ENCODE peak calls at places on chromosome 18, in seven cellular contexts. W is brain microvascular endothelial cell, P is GM13977, Y is cardiac muscle cell, G is esophagus squamous epithelium, R is Right ventricle myocardium inferior, O is cardiac fibroblast. M is an unnamed sample.

GRCh38 chr18:75205760-75206109 is 3.2 kb downstream of the PTGR3 start:
- DNase-seq in W (no peak), P (no peak), Y (no peak), G (no peak), R (no peak), O (no peak), M (no peak)

GRCh38 chr18:45588831-45589558 is 26.3 kb upstream of the SLC14A2 start:
- DNase-seq in W (no peak), P (no peak), Y (no peak), G (no peak), R (no peak), O (peak; percentile 36), M (no peak)

GRCh38 chr18:49467599-49467998 is 7.2 kb upstream of the DYM start:
- DNase-seq in W (no peak), P (no peak), Y (no peak), G (no peak), R (no peak), O (no peak), M (no peak)

GRCh38 chr18:32258558-32259204 is 68.8 kb downstream of the MEP1B start:
- DNase-seq in W (no peak), P (no peak), Y (no peak), G (no peak), R (no peak), O (no peak), M (no peak)

GRCh38 chr18:11994346-11994707 is 13.0 kb downstream of the IMPA2 start:
- DNase-seq in W (peak; percentile 28), P (no peak), Y (no peak), G (no peak), R (peak; percentile 75), O (peak; percentile 93), M (peak; percentile 38)

GRCh38 chr18:48608581-48608980 is 69.8 kb downstream of the CTIF start:
- DNase-seq in W (no peak), P (no peak), Y (no peak), G (no peak), R (no peak), O (no peak), M (no peak)

GRCh38 chr18:25604231-25604908 is 252.4 kb upstream of the ZNF521 start:
- DNase-seq in W (no peak), P (no peak), Y (no peak), G (no peak), R (no peak), O (no peak), M (no peak)

GRCh38 chr18:24276994-24277393 is 120.6 kb downstream of the OSBPL1A start:
- DNase-seq in W (no peak), P (no peak), Y (no peak), G (no peak), R (no peak), O (no peak), M (no peak)

GRCh38 chr18:46054956-46055831 is 16.9 kb downstream of the PSTPIP2 start:
- DNase-seq in W (no peak), P (peak; percentile 31), Y (no peak), G (no peak), R (no peak), O (no peak), M (no peak)

GRCh38 chr18:72235422-72235821 is 308.7 kb downstream of the CBLN2 start:
- DNase-seq in W (no peak), P (no peak), Y (no peak), G (no peak), R (no peak), O (no peak), M (no peak)

GRCh38 chr18:9323750-9324445 is 10.7 kb upstream of the TWSG1 start:
- DNase-seq in W (no peak), P (no peak), Y (no peak), G (no peak), R (no peak), O (peak; percentile 93), M (no peak)

GRCh38 chr18:8307960-8308359 is 301.3 kb upstream of the RAB12 start:
- DNase-seq in W (no peak), P (no peak), Y (no peak), G (no peak), R (no peak), O (no peak), M (no peak)

GRCh38 chr18:59272971-59273935 is at the start of gene RAX:
- DNase-seq in W (no peak), P (peak; percentile 81), Y (peak; percentile 71), G (no peak), R (peak; percentile 62), O (no peak), M (no peak)

GRCh38 chr18:76721207-76721996 is 101.0 kb upstream of the ZNF236 start:
- DNase-seq in W (no peak), P (no peak), Y (no peak), G (no peak), R (no peak), O (no peak), M (no peak)

GRCh38 chr18:59005266-59005665 is 134.4 kb upstream of the SEC11C start:
- DNase-seq in W (peak; percentile 81), P (no peak), Y (peak; percentile 42), G (no peak), R (no peak), O (peak; percentile 95), M (peak; percentile 85)

GRCh38 chr18:63207154-63207790 is 112.3 kb downstream of the BCL2 start:
- DNase-seq in W (no peak), P (peak; percentile 28), Y (no peak), G (no peak), R (no peak), O (no peak), M (no peak)

GRCh38 chr18:45321520-45321919 is 293.8 kb upstream of the SLC14A2 start:
- DNase-seq in W (no peak), P (no peak), Y (peak; percentile 40), G (no peak), R (no peak), O (no peak), M (no peak)

GRCh38 chr18:56747032-56747658 is 96.0 kb downstream of the WDR7 start:
- DNase-seq in W (no peak), P (no peak), Y (no peak), G (no peak), R (no peak), O (no peak), M (no peak)

GRCh38 chr18:24273596-24273995 is 124.0 kb downstream of the OSBPL1A start:
- DNase-seq in W (no peak), P (no peak), Y (no peak), G (no peak), R (no peak), O (no peak), M (no peak)

GRCh38 chr18:48098538-48098937 is 168.1 kb upstream of the SMAD2 start:
- DNase-seq in W (no peak), P (no peak), Y (no peak), G (no peak), R (no peak), O (no peak), M (no peak)

GRCh38 chr18:22433960-22434359 is 16.2 kb upstream of the CTAGE1 start:
- DNase-seq in W (peak; percentile 53), P (no peak), Y (no peak), G (no peak), R (no peak), O (peak; percentile 70), M (no peak)

GRCh38 chr18:69596345-69596744 is 195.7 kb downstream of the DOK6 start:
- DNase-seq in W (no peak), P (no peak), Y (no peak), G (no peak), R (no peak), O (no peak), M (no peak)

GRCh38 chr18:44680271-44681038 is at the start of gene SETBP1:
- DNase-seq in W (no peak), P (peak; percentile 74), Y (peak; percentile 72), G (peak; percentile 19), R (peak; percentile 69), O (peak; percentile 54), M (peak; percentile 88)

GRCh38 chr18:42901161-42901560 is 214.3 kb downstream of the RIT2 start:
- DNase-seq in W (no peak), P (no peak), Y (no peak), G (no peak), R (no peak), O (no peak), M (no peak)

GRCh38 chr18:49227456-49227855 is 233.0 kb downstream of the DYM start:
- DNase-seq in W (no peak), P (no peak), Y (no peak), G (no peak), R (no peak), O (no peak), M (no peak)

GRCh38 chr18:8496186-8496585 is 113.1 kb upstream of the RAB12 start:
- DNase-seq in W (no peak), P (no peak), Y (no peak), G (no peak), R (no peak), O (peak; percentile 10), M (no peak)

GRCh38 chr18:74310411-74310810 is 5.2 kb upstream of the C18orf63 start:
- DNase-seq in W (peak; percentile 33), P (no peak), Y (no peak), G (no peak), R (no peak), O (peak; percentile 60), M (no peak)

GRCh38 chr18:59311631-59312030 is 6.8 kb downstream of the CPLX4 start:
- DNase-seq in W (peak; percentile 40), P (no peak), Y (no peak), G (no peak), R (no peak), O (no peak), M (no peak)

GRCh38 chr18:32998921-32999320 is 226.1 kb upstream of the KLHL14 start:
- DNase-seq in W (no peak), P (no peak), Y (no peak), G (no peak), R (no peak), O (no peak), M (no peak)

GRCh38 chr18:73613706-73614340 is 533.8 kb downstream of the FBXO15 start:
- DNase-seq in W (no peak), P (no peak), Y (no peak), G (no peak), R (no peak), O (peak; percentile 26), M (no peak)

GRCh38 chr18:59454909-59455727 is 96.1 kb upstream of the LMAN1 start:
- DNase-seq in W (no peak), P (no peak), Y (peak; percentile 73), G (no peak), R (no peak), O (no peak), M (peak; percentile 33)

GRCh38 chr18:69935319-69936190 is 12.1 kb downstream of the CD226 start:
- DNase-seq in W (no peak), P (no peak), Y (peak; percentile 33), G (no peak), R (peak; percentile 69), O (no peak), M (peak; percentile 55)

GRCh38 chr18:26894006-26894405 is 28.5 kb upstream of the AQP4 start:
- DNase-seq in W (no peak), P (no peak), Y (no peak), G (no peak), R (no peak), O (no peak), M (no peak)

GRCh38 chr18:54260376-54261072 is 8.8 kb upstream of the POLI start:
- DNase-seq in W (no peak), P (no peak), Y (no peak), G (no peak), R (no peak), O (peak; percentile 73), M (no peak)

GRCh38 chr18:8800445-8800844 is 95.1 kb downstream of the MTCL1 start:
- DNase-seq in W (peak; percentile 94), P (no peak), Y (peak; percentile 34), G (no peak), R (no peak), O (peak; percentile 97), M (no peak)

GRCh38 chr18:35337256-35337655 is 7.0 kb downstream of the ZNF24 start:
- DNase-seq in W (no peak), P (no peak), Y (no peak), G (no peak), R (no peak), O (no peak), M (no peak)

GRCh38 chr18:44792456-44793080 is 111.9 kb downstream of the SETBP1 start:
- DNase-seq in W (no peak), P (no peak), Y (peak; percentile 71), G (no peak), R (no peak), O (peak; percentile 27), M (no peak)

GRCh38 chr18:79567481-79568147 is 112.0 kb upstream of the CTDP1 start:
- DNase-seq in W (peak; percentile 95), P (no peak), Y (peak; percentile 68), G (no peak), R (peak; percentile 64), O (peak; percentile 91), M (peak; percentile 88)